ENCODE peak calls at places on chromosome 13, in five cellular contexts. C is bronchial epithelial cell, Q is foreskin fibroblast, K is tibial nerve, I is transverse colon. D is an unnamed sample.

GRCh38 chr13:112773601-112774447 is 84.0 kb downstream of the ATP11A start:
- DNase-seq in C (no peak), Q (no peak), K (no peak), I (no peak), D (no peak)

GRCh38 chr13:113635709-113636108 is 22.3 kb downstream of the ATP4B start:
- DNase-seq in C (no peak), Q (no peak), K (no peak), I (no peak), D (no peak)

GRCh38 chr13:101917475-101917810 is 465.0 kb downstream of the ITGBL1 start:
- DNase-seq in C (no peak), Q (no peak), K (no peak), I (no peak), D (no peak)

GRCh38 chr13:71255633-71256032 is 611.4 kb downstream of the DACH1 start:
- DNase-seq in C (peak), Q (no peak), K (no peak), I (no peak), D (no peak)

GRCh38 chr13:20536992-20537391 is 11.3 kb upstream of the CRYL1 start:
- DNase-seq in C (no peak), Q (no peak), K (no peak), I (no peak), D (no peak)

GRCh38 chr13:43390101-43390500 is 366.7 kb downstream of the DNAJC15 start:
- DNase-seq in C (no peak), Q (peak), K (no peak), I (no peak), D (no peak)

GRCh38 chr13:98774776-98775175 is 22.3 kb upstream of the SLC15A1 start:
- DNase-seq in C (no peak), Q (no peak), K (no peak), I (no peak), D (no peak)

GRCh38 chr13:106052200-106052767 is 483.2 kb downstream of the EFNB2 start:
- DNase-seq in C (no peak), Q (peak), K (no peak), I (no peak), D (no peak)

GRCh38 chr13:37313383-37313782 is 207.9 kb upstream of the CSNK1A1L start:
- DNase-seq in C (peak), Q (peak), K (no peak), I (no peak), D (peak)

GRCh38 chr13:44230736-44231135 is 142.9 kb upstream of the SERP2 start:
- DNase-seq in C (no peak), Q (no peak), K (no peak), I (no peak), D (peak)

GRCh38 chr13:95676100-95676774 is 702 bp upstream of the DNAJC3 start:
- DNase-seq in C (peak), Q (peak), K (peak), I (peak), D (peak)

GRCh38 chr13:44927953-44928352 is 61.3 kb downstream of the NUFIP1 start:
- DNase-seq in C (no peak), Q (no peak), K (no peak), I (no peak), D (no peak)

GRCh38 chr13:31982540-31982939 is 49.0 kb upstream of the FRY start:
- DNase-seq in C (peak), Q (peak), K (peak), I (peak), D (peak)

GRCh38 chr13:52405369-52405766 is 604 bp downstream of the THSD1 start:
- DNase-seq in C (no peak), Q (no peak), K (no peak), I (no peak), D (no peak)

GRCh38 chr13:51297556-51297955 is 41.9 kb upstream of the SERPINE3 start:
- DNase-seq in C (no peak), Q (no peak), K (no peak), I (no peak), D (no peak)

GRCh38 chr13:49776871-49777270 is 15.6 kb downstream of the KPNA3 start:
- DNase-seq in C (no peak), Q (peak), K (no peak), I (no peak), D (no peak)

GRCh38 chr13:31807090-31807541 is 67.8 kb downstream of the RXFP2 start:
- DNase-seq in C (peak), Q (no peak), K (no peak), I (no peak), D (peak)

GRCh38 chr13:25744176-25744575 is 307.6 kb downstream of the SHISA2 start:
- DNase-seq in C (peak), Q (no peak), K (no peak), I (no peak), D (no peak)

GRCh38 chr13:44004881-44005280 is 125.2 kb downstream of the LACC1 start:
- DNase-seq in C (peak), Q (peak), K (no peak), I (no peak), D (peak)

GRCh38 chr13:102236830-102237621 is 164.8 kb downstream of the FGF14 start:
- DNase-seq in C (no peak), Q (no peak), K (no peak), I (no peak), D (no peak)

GRCh38 chr13:46961719-46962118 is 64.9 kb upstream of the HTR2A start:
- DNase-seq in C (peak), Q (peak), K (no peak), I (no peak), D (peak)

GRCh38 chr13:41581884-41582547 is 124.7 kb downstream of the RGCC start:
- DNase-seq in C (no peak), Q (no peak), K (peak), I (no peak), D (peak)

GRCh38 chr13:26646603-26647002 is 89.1 kb downstream of the WASF3 start:
- DNase-seq in C (no peak), Q (no peak), K (no peak), I (no peak), D (no peak)

GRCh38 chr13:112060899-112061366 is 6.0 kb upstream of the SOX1 start:
- DNase-seq in C (no peak), Q (no peak), K (no peak), I (no peak), D (no peak)

GRCh38 chr13:46297338-46297737 is 85.6 kb downstream of the LRRC63 start:
- DNase-seq in C (no peak), Q (no peak), K (no peak), I (no peak), D (peak)

GRCh38 chr13:48506092-48506701 is 26.7 kb downstream of the RCBTB2 start:
- DNase-seq in C (no peak), Q (no peak), K (no peak), I (no peak), D (no peak)

GRCh38 chr13:20165417-20166257 is 4.8 kb upstream of the GJA3 start:
- DNase-seq in C (peak), Q (peak), K (no peak), I (no peak), D (no peak)

GRCh38 chr13:113452942-113453901 is at the start of gene ADPRHL1:
- DNase-seq in C (no peak), Q (peak), K (no peak), I (no peak), D (no peak)

GRCh38 chr13:38180100-38180499 is 169.6 kb upstream of the UFM1 start:
- DNase-seq in C (peak), Q (no peak), K (no peak), I (no peak), D (peak)

GRCh38 chr13:41905600-41906254 is 55.2 kb downstream of the VWA8 start:
- DNase-seq in C (peak), Q (no peak), K (no peak), I (no peak), D (peak)

GRCh38 chr13:110559429-110559943 is 2.0 kb downstream of the RAB20 start:
- DNase-seq in C (peak), Q (peak), K (no peak), I (peak), D (peak)

GRCh38 chr13:110560606-110561334 is 752 bp downstream of the RAB20 start:
- DNase-seq in C (peak), Q (peak), K (no peak), I (peak), D (no peak)

GRCh38 chr13:110557610-110558305 is 3.8 kb downstream of the RAB20 start:
- DNase-seq in C (no peak), Q (no peak), K (no peak), I (no peak), D (no peak)

GRCh38 chr13:110561335-110562033 is at the start of gene RAB20:
- DNase-seq in C (peak), Q (peak), K (peak), I (peak), D (peak)

GRCh38 chr13:110559986-110560385 is 1.5 kb downstream of the RAB20 start:
- DNase-seq in C (peak), Q (no peak), K (no peak), I (no peak), D (no peak)
- H3K4me3 ChIP-seq in C (no peak), Q (peak), K (peak), I (no peak), D (no peak)

DNA sequence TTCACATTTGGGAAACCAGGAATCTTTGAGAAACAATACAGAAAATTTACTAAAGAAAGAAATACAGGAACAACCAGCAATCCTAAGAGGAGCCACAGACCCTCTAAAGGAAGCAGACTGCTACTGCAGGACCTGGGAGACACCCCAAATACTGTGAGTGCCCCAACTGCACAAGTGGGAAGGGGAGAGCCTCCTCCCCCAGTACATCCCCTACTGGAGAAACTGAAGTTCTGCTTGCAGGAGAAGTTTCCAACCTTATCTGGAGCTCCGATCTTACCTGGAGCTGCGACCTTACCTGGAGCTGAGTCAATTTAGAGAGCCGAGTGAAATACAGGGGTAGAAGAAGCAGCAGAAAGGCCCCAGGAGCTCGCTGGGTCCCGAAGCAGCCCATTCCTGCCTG is 236.4 kb upstream of the SPRY2 start:
- DNase-seq in C (no peak), Q (no peak), K (no peak), I (no peak), D (no peak)
- TF ChIP-seq CTCF in C (no peak), Q (no peak), K (no peak), I (no peak), D (no peak)

DNA sequence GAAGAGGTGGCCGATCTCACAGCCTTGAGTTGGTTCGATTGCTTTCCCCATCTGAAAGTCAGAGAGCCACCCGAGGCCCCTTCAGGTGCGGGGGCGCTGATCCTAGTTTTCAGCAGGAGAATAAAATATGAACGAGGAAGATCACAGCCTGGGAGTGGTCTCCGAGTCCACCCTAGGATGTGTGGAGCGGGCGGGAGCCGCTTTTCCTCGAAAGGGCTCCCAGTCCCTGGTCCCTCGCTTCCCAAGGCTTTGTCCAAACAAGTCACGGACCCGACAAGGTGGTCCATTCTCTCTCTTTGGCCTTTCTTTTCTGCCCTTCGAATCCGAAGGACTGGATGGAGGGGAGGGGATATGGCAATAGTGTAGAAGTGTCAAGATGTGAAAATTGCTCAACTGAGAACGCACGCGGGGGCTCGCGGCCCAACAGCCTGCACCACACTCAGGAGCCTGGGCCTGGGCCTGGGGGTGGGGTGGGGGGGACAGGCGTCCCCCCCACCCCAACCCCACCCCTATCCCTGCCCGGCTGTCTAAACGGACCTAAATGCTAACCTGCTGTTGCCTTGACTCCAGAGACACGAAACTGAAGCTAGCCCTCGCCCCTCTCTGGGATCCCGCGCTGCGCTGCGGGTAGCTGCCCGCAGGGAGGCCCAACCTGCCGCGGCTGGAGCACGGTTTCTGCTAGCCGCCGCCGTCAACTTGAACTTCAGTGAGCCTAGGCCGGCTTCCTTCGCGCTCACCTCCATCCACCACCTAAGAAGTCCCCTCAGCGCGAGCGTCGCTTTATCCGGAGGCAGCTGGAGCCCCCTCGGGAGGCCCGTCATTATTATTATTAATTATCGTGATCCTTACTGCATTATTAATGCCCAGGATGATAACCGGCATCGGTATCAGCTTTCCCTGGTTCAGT is 7.1 kb downstream of the ZIC2 start:
- DNase-seq in C (no peak), Q (no peak), K (no peak), I (no peak), D (peak)
- H3K4me3 ChIP-seq in C (no peak), Q (no peak), K (no peak), I (no peak), D (peak)

GRCh38 chr13:61684976-61685682 is 269.5 kb upstream of the PCDH20 start:
- DNase-seq in C (no peak), Q (no peak), K (no peak), I (no peak), D (no peak)

GRCh38 chr13:61685683-61686013 is 270.0 kb upstream of the PCDH20 start:
- DNase-seq in C (peak), Q (no peak), K (no peak), I (no peak), D (peak)
- TF ChIP-seq CTCF in C (peak), Q (no peak), K (no peak), I (no peak), D (peak)

DNA sequence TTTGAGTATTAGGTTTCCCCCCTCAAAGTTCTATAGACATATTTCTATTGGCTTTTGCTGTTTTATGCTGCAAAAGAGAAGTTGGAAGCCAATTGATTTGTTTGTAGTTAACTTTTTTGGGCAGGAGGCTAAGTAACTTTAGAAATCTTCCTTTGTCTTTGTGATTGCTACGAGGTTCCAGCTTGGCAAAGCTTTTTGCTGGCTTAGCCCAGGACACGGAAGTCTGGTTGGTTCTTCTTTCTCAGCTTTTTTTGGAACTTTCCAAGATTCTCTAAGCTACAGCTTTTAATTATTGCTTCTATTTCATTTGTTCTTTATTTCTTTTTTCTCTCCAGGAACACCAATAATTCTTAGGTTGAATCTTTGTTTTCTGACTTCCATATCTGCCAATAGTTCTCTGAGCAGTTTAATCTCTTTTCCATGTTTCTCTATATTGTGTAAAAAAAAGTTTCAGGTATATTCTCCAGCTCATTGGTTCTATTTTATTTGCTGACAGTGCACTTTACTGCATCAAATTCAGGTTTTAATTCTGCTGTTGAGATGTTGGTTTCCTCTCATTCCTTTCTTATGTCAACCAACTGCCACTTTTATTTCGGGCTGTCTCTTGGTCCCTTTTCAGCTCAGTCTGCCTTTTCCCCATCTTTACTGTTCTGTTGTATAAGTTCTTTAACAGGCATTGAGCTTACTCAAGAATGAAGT is 27.8 kb downstream of the MBNL2 start:
- DNase-seq in C (no peak), Q (no peak), K (no peak), I (no peak), D (no peak)
- H3K4me3 ChIP-seq in C (no peak), Q (no peak), K (no peak), I (no peak), D (no peak)

DNA sequence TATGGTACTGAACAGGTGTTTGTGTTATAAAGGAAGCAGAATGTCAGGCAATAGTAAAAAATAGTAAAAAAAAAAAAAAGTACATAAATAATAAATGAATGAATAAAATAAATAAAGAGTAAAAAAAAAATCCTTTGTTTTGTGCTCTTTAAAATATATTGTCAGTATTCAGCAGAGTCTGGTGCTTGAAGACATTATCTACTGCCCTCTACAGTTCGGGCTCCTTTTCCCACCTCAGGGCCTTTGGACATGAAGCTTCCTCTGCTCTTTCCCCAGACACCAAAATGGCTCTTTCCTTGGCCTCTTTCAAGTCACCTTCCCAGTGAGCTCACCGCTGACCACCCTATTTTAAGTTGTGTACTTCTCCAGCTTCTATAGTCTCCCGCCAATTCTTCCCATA is 137.5 kb downstream of the TNFRSF19 start:
- DNase-seq in C (peak), Q (no peak), K (no peak), I (no peak), D (peak)
- TF ChIP-seq CTCF in C (peak), Q (peak), K (no peak), I (no peak), D (peak)

DNA sequence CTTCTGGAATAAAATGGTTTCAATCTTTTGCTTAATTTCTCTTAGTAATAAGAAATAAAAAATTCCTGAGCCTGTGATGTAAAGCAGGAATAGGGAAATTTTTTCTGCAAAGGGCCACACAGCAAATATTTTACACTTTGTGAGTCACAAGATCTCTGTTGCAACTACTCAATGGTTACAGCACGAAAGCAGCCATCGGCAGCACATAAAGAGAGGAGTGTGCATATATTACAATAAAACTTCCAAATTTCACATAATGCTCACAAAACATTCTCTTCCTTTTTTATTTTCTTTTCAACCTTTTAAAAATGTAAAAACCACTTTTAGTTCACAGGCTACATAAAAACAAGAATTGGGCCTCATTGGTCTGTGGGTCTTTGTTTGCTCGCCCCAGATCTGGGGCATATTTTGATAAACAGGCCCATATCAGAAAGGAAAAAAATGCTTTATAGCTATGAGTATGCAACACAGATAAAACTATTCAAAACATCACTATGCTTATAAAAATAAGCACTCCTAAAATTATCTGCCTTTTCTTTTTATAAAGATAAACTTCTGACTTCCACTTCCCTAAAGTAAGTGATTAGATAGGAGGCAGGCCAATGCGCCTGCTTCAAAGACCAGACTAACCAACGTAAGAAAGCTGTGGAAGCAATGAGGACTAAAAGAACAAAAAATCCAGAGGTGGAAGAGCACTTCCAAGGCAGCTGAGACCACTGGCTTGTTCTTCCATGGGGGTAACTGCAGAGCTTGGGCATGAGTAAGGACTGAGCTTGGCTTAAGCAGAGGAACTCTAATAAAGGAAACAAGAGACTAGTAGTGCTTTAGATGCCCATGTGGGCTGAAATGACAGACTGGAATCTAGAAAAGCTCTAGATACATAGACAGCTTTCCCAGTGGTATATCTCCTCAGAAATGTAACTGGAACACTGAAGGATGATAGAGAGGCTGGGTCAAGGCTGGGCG is 26.4 kb downstream of the MYCBP2 start:
- DNase-seq in C (peak), Q (peak), K (no peak), I (no peak), D (peak)
- H3K4me3 ChIP-seq in C (no peak), Q (no peak), K (no peak), I (no peak), D (no peak)

GRCh38 chr13:94414141-94414540 is 65.3 kb downstream of the DCT start:
- DNase-seq in C (no peak), Q (no peak), K (no peak), I (no peak), D (no peak)

GRCh38 chr13:94415484-94415883 is 64.0 kb downstream of the DCT start:
- DNase-seq in C (no peak), Q (no peak), K (no peak), I (no peak), D (no peak)

GRCh38 chr13:94417294-94417693 is 62.2 kb downstream of the DCT start:
- DNase-seq in C (no peak), Q (no peak), K (no peak), I (no peak), D (no peak)

GRCh38 chr13:94419304-94419943 is 60.1 kb downstream of the DCT start:
- DNase-seq in C (peak), Q (peak), K (no peak), I (no peak), D (peak)

GRCh38 chr13:94416454-94417080 is 62.9 kb downstream of the DCT start:
- DNase-seq in C (peak), Q (no peak), K (no peak), I (no peak), D (no peak)
- TF ChIP-seq CTCF in C (peak), Q (peak), K (no peak), I (no peak), D (peak)